ENCODE peak calls at places on chromosomes 6 and 20, in six cellular contexts. W is stimulated activated CD4-positive, alpha-beta T cell treated with anti-CD3 and anti-CD28 coated beads, Interleukin-15, amount 100 ng/mL, for 1 hour; J is HEK293T; D is cerebellum; P is activated CD8-positive, alpha-beta memory T cell treated with anti-CD3 and anti-CD28 coated beads, Interleukin-2, amount 50 U/mL, for 4 hours; S is ELF-1. Q is an unnamed sample.

GRCh38 chr6:1701668-1702353 is 92.1 kb downstream of the FOXC1 start:
- DNase-seq in J (peak), P (no peak), S (peak), W (no peak), D (no peak), Q (no peak)

GRCh38 chr6:150301871-150302800 is 66.7 kb upstream of the IYD start:
- DNase-seq in P (no peak), D (no peak), W (no peak), J (no peak), S (no peak), Q (no peak)

GRCh38 chr20:46651091-46651962 is at the start of gene SLC13A3:
- DNase-seq in W (no peak), P (no peak), D (no peak), J (no peak), S (peak), Q (no peak)

GRCh38 chr6:161079566-161080262 is 88.1 kb downstream of the MAP3K4 start:
- DNase-seq in D (no peak), J (no peak), W (peak), S (no peak), P (peak), Q (no peak)

GRCh38 chr6:123965894-123966293 is 162.2 kb downstream of the NKAIN2 start:
- DNase-seq in D (no peak), J (peak), S (peak), P (no peak), W (no peak), Q (peak)

GRCh38 chr6:22145823-22146379 is 150.9 kb downstream of the PRL start:
- DNase-seq in D (peak), W (no peak), P (no peak), J (peak), S (peak), Q (peak)

GRCh38 chr6:166620478-166621113 is 6.5 kb downstream of the RPS6KA2 start:
- DNase-seq in D (peak), P (no peak), S (no peak), W (no peak), J (no peak), Q (no peak)

GRCh38 chr20:21713901-21714296 is 8.4 kb downstream of the PAX1 start:
- DNase-seq in D (no peak), J (no peak), W (no peak), S (peak), P (no peak), Q (no peak)

GRCh38 chr6:31927242-31927867 is at the start of gene C2:
- DNase-seq in D (no peak), W (no peak), J (no peak), S (no peak), P (no peak), Q (no peak)

GRCh38 chr6:14533446-14533845 is 415.9 kb downstream of the CD83 start:
- DNase-seq in D (no peak), S (no peak), J (no peak), W (no peak), P (no peak), Q (no peak)

GRCh38 chr6:44668391-44668930 is 281.0 kb downstream of the CDC5L start:
- DNase-seq in S (no peak), W (no peak), D (no peak), P (no peak), J (no peak), Q (no peak)

GRCh38 chr6:56891754-56892153 is 63.2 kb upstream of the BEND6 start:
- DNase-seq in J (no peak), W (no peak), P (no peak), D (peak), S (peak), Q (no peak)

GRCh38 chr20:11118802-11119380 is 445.1 kb upstream of the JAG1 start:
- DNase-seq in P (no peak), W (no peak), D (no peak), J (no peak), S (no peak), Q (no peak)

GRCh38 chr6:107819976-107820551 is 4.0 kb downstream of the SCML4 start:
- DNase-seq in S (peak), J (peak), P (no peak), D (peak), W (no peak), Q (no peak)

GRCh38 chr20:25372584-25373336 is 17.9 kb downstream of the ABHD12 start:
- DNase-seq in S (no peak), P (no peak), W (no peak), J (no peak), D (no peak), Q (no peak)

GRCh38 chr20:768426-768978 is at the start of gene SLC52A3:
- DNase-seq in P (no peak), D (no peak), S (peak), J (peak), W (no peak), Q (no peak)

GRCh38 chr20:57748601-57749130 is 38.9 kb upstream of the PMEPA1 start:
- DNase-seq in D (peak), P (peak), S (peak), W (peak), J (peak), Q (peak)

GRCh38 chr6:158037021-158037420 is 55.4 kb downstream of the SYNJ2 start:
- DNase-seq in W (no peak), J (no peak), P (no peak), S (no peak), D (no peak), Q (no peak)

GRCh38 chr6:41427642-41428401 is 92.4 kb downstream of the NCR2 start:
- DNase-seq in W (no peak), S (peak), J (peak), P (no peak), D (no peak), Q (no peak)

GRCh38 chr6:167570460-167571400 is 245.8 kb downstream of the TTLL2 start:
- DNase-seq in D (no peak), W (no peak), P (no peak), J (no peak), S (no peak), Q (no peak)

GRCh38 chr6:33935439-33936080 is 131.8 kb upstream of the MLN start:
- DNase-seq in D (no peak), W (no peak), J (no peak), S (peak), P (no peak), Q (no peak)

GRCh38 chr6:47230579-47230978 is 79.1 kb downstream of the TNFRSF21 start:
- DNase-seq in W (no peak), J (no peak), D (no peak), P (no peak), S (no peak), Q (no peak)

GRCh38 chr20:41446471-41446870 is 79.9 kb upstream of the EMILIN3 start:
- DNase-seq in S (no peak), P (no peak), W (no peak), J (no peak), D (no peak), Q (no peak)

GRCh38 chr6:154504865-154505449 is 5.5 kb downstream of the CNKSR3 start:
- DNase-seq in S (no peak), P (no peak), J (no peak), W (no peak), D (no peak), Q (no peak)

GRCh38 chr6:38445321-38445720 is 194.4 kb downstream of the BTBD9 start:
- DNase-seq in P (no peak), W (no peak), J (no peak), D (no peak), S (no peak), Q (no peak)

GRCh38 chr6:90918361-90918760 is 331.5 kb upstream of the MAP3K7 start:
- DNase-seq in D (no peak), W (no peak), J (no peak), P (no peak), S (no peak), Q (no peak)

GRCh38 chr20:55701467-55701866 is 303.9 kb downstream of the CBLN4 start:
- DNase-seq in W (no peak), D (no peak), J (no peak), S (no peak), P (no peak), Q (no peak)

GRCh38 chr6:144820270-144820669 is 535.1 kb downstream of the UTRN start:
- DNase-seq in D (no peak), P (no peak), S (no peak), W (no peak), J (no peak), Q (no peak)

GRCh38 chr6:112879920-112880413 is 532.8 kb downstream of the RFPL4B start:
- DNase-seq in J (no peak), D (peak), P (no peak), S (peak), W (no peak), Q (no peak)

GRCh38 chr6:75422024-75422639 is 71.5 kb downstream of the FILIP1 start:
- DNase-seq in D (no peak), W (no peak), J (no peak), P (no peak), S (no peak), Q (no peak)

Q was measured in NCI-H446 treated with DMSO at 0.1 percent for 48 hours.